ENCODE peak calls at places on chromosomes 7 and 10, in nine cellular contexts. One of them, this sample, is unnamed.
A peak's percentile ranks its signal among the peaks of the same experiment; 100 is the strongest.

GRCh38 chr7:99120503-99120902 is 23.4 kb downstream of the SMURF1 start:
- DNase-seq in lung: no peak
- DNase-seq in spleen: no peak
- DNase-seq in sigmoid colon: no peak
- DNase-seq in foreskin fibroblast: no peak
- DNase-seq in AG09309: no peak
- DNase-seq in lower lobe of right lung: no peak
- DNase-seq in GM23338: no peak
- DNase-seq in mucosa of descending colon: no peak
- DNase-seq in this sample: no peak

GRCh38 chr7:155257482-155258232 is 40.0 kb upstream of the INSIG1 start:
- DNase-seq in lung: peak; percentile 46
- DNase-seq in spleen: no peak
- DNase-seq in sigmoid colon: peak; percentile 84
- DNase-seq in foreskin fibroblast: peak; percentile 56
- DNase-seq in AG09309: peak; percentile 80
- DNase-seq in lower lobe of right lung: no peak
- DNase-seq in GM23338: no peak
- DNase-seq in mucosa of descending colon: peak; percentile 28
- DNase-seq in this sample: no peak

GRCh38 chr10:18666810-18667209 is 7.6 kb downstream of the ARL5B start:
- DNase-seq in lung: no peak
- DNase-seq in spleen: no peak
- DNase-seq in sigmoid colon: no peak
- DNase-seq in foreskin fibroblast: peak; percentile 65
- DNase-seq in AG09309: no peak
- DNase-seq in lower lobe of right lung: no peak
- DNase-seq in GM23338: peak; percentile 58
- DNase-seq in mucosa of descending colon: no peak
- DNase-seq in this sample: no peak

GRCh38 chr10:110141747-110142625 is 65.4 kb upstream of the MXI1 start:
- DNase-seq in lung: no peak
- DNase-seq in spleen: no peak
- DNase-seq in sigmoid colon: no peak
- DNase-seq in foreskin fibroblast: no peak
- DNase-seq in AG09309: no peak
- DNase-seq in lower lobe of right lung: peak; percentile 63
- DNase-seq in GM23338: no peak
- DNase-seq in mucosa of descending colon: no peak
- DNase-seq in this sample: no peak

GRCh38 chr10:131591936-131592335 is 280.4 kb upstream of the TCERG1L start:
- DNase-seq in lung: no peak
- DNase-seq in spleen: no peak
- DNase-seq in sigmoid colon: no peak
- DNase-seq in foreskin fibroblast: no peak
- DNase-seq in AG09309: no peak
- DNase-seq in lower lobe of right lung: no peak
- DNase-seq in GM23338: no peak
- DNase-seq in mucosa of descending colon: no peak
- DNase-seq in this sample: no peak

GRCh38 chr7:99392659-99393362 is 15.6 kb downstream of the PDAP1 start:
- DNase-seq in lung: peak; percentile 80
- DNase-seq in spleen: peak; percentile 95
- DNase-seq in sigmoid colon: peak; percentile 91
- DNase-seq in foreskin fibroblast: peak; percentile 87
- DNase-seq in AG09309: no peak
- DNase-seq in lower lobe of right lung: peak; percentile 88
- DNase-seq in GM23338: peak; percentile 93
- DNase-seq in mucosa of descending colon: peak; percentile 93
- DNase-seq in this sample: no peak

GRCh38 chr7:105006367-105007139 is 7.5 kb upstream of the KMT2E start:
- DNase-seq in lung: no peak
- DNase-seq in spleen: no peak
- DNase-seq in sigmoid colon: no peak
- DNase-seq in foreskin fibroblast: no peak
- DNase-seq in AG09309: no peak
- DNase-seq in lower lobe of right lung: no peak
- DNase-seq in GM23338: no peak
- DNase-seq in mucosa of descending colon: peak; percentile 62
- DNase-seq in this sample: no peak

GRCh38 chr10:21427804-21428481 is 97.5 kb downstream of the SKIDA1 start:
- DNase-seq in lung: no peak
- DNase-seq in spleen: no peak
- DNase-seq in sigmoid colon: no peak
- DNase-seq in foreskin fibroblast: peak; percentile 42
- DNase-seq in AG09309: no peak
- DNase-seq in lower lobe of right lung: no peak
- DNase-seq in GM23338: peak; percentile 26
- DNase-seq in mucosa of descending colon: no peak
- DNase-seq in this sample: no peak

GRCh38 chr7:1859266-1860035 is 189.4 kb downstream of the ELFN1 start:
- DNase-seq in lung: no peak
- DNase-seq in spleen: peak; percentile 64
- DNase-seq in sigmoid colon: no peak
- DNase-seq in foreskin fibroblast: no peak
- DNase-seq in AG09309: no peak
- DNase-seq in lower lobe of right lung: no peak
- DNase-seq in GM23338: no peak
- DNase-seq in mucosa of descending colon: no peak
- DNase-seq in this sample: no peak

GRCh38 chr7:93185303-93186027 is 37.3 kb upstream of the SAMD9L start:
- DNase-seq in lung: no peak
- DNase-seq in spleen: no peak
- DNase-seq in sigmoid colon: no peak
- DNase-seq in foreskin fibroblast: peak; percentile 66
- DNase-seq in AG09309: no peak
- DNase-seq in lower lobe of right lung: no peak
- DNase-seq in GM23338: no peak
- DNase-seq in mucosa of descending colon: no peak
- DNase-seq in this sample: no peak

GRCh38 chr10:51357170-51357569 is 282.9 kb downstream of the PRKG1 start:
- DNase-seq in lung: no peak
- DNase-seq in spleen: no peak
- DNase-seq in sigmoid colon: no peak
- DNase-seq in foreskin fibroblast: no peak
- DNase-seq in AG09309: no peak
- DNase-seq in lower lobe of right lung: no peak
- DNase-seq in GM23338: no peak
- DNase-seq in mucosa of descending colon: no peak
- DNase-seq in this sample: no peak

GRCh38 chr7:22990588-22990949 is 23.4 kb downstream of the HYCC1 start:
- DNase-seq in lung: no peak
- DNase-seq in spleen: no peak
- DNase-seq in sigmoid colon: no peak
- DNase-seq in foreskin fibroblast: peak; percentile 65
- DNase-seq in AG09309: peak; percentile 16
- DNase-seq in lower lobe of right lung: no peak
- DNase-seq in GM23338: no peak
- DNase-seq in mucosa of descending colon: no peak
- DNase-seq in this sample: no peak

GRCh38 chr7:77570330-77571011 is 33.4 kb downstream of the PTPN12 start:
- DNase-seq in lung: no peak
- DNase-seq in spleen: no peak
- DNase-seq in sigmoid colon: no peak
- DNase-seq in foreskin fibroblast: peak; percentile 75
- DNase-seq in AG09309: peak; percentile 43
- DNase-seq in lower lobe of right lung: no peak
- DNase-seq in GM23338: no peak
- DNase-seq in mucosa of descending colon: no peak
- DNase-seq in this sample: peak; percentile 55

GRCh38 chr7:81887098-81887497 is 117.3 kb upstream of the HGF start:
- DNase-seq in lung: no peak
- DNase-seq in spleen: no peak
- DNase-seq in sigmoid colon: no peak
- DNase-seq in foreskin fibroblast: no peak
- DNase-seq in AG09309: no peak
- DNase-seq in lower lobe of right lung: no peak
- DNase-seq in GM23338: no peak
- DNase-seq in mucosa of descending colon: no peak
- DNase-seq in this sample: no peak

DNA sequence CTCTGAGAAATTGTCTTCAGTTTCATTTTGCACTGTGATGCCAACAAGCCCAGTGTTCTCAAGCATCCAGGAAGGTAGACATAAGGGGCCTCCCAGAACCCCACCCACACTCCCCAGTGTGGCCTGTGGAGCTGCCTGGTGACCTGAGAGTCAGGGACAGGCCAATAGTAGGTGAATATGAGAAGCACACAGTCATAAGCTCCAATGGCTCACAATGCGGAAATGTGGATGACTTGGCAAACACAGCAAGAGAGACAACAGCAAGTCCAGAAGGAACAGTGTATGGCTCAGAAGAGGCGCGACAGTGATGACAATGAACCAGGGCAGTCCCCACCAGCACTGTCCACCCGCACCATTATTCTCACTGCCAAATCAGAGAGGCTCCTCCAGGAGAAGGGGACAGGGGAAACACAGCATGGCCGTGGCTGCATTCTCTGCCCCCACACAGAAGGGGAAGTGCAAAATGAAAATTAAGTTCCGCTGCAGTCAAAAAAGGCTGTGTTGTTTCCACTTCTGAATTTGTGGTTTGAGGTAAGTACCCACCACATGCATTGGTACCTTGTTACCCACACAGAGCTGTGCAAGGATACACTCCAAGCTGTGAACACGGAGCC is 419.8 kb downstream of the GRID1 start:
- DNase-seq in lung: no peak
- DNase-seq in spleen: no peak
- DNase-seq in sigmoid colon: no peak
- DNase-seq in foreskin fibroblast: no peak
- DNase-seq in AG09309: no peak
- DNase-seq in lower lobe of right lung: no peak
- DNase-seq in GM23338: no peak
- DNase-seq in mucosa of descending colon: no peak
- DNase-seq in this sample: no peak
- H3K4me3 ChIP-seq in lung: no peak overlapping the region
- H3K4me3 ChIP-seq in spleen: no peak overlapping the region
- H3K4me3 ChIP-seq in sigmoid colon: no peak overlapping the region
- H3K4me3 ChIP-seq in foreskin fibroblast: no peak overlapping the region
- H3K4me3 ChIP-seq in AG09309: no peak overlapping the region
- H3K4me3 ChIP-seq in lower lobe of right lung: no peak overlapping the region
- H3K4me3 ChIP-seq in GM23338: no peak overlapping the region
- H3K4me3 ChIP-seq in mucosa of descending colon: no peak overlapping the region
- H3K4me3 ChIP-seq in this sample: no peak overlapping the region

GRCh38 chr10:108899686-108900085 is 1023.6 kb downstream of the XPNPEP1 start:
- DNase-seq in lung: no peak
- DNase-seq in spleen: no peak
- DNase-seq in sigmoid colon: no peak
- DNase-seq in foreskin fibroblast: no peak
- DNase-seq in AG09309: no peak
- DNase-seq in lower lobe of right lung: no peak
- DNase-seq in GM23338: peak; percentile 39
- DNase-seq in mucosa of descending colon: no peak
- DNase-seq in this sample: no peak
- TF ChIP-seq CTCF in lung: no peak
- TF ChIP-seq CTCF in spleen: no peak
- TF ChIP-seq CTCF in sigmoid colon: no peak
- TF ChIP-seq CTCF in foreskin fibroblast: no peak
- TF ChIP-seq CTCF in AG09309: no peak
- TF ChIP-seq CTCF in lower lobe of right lung: no peak
- TF ChIP-seq CTCF in GM23338: peak; percentile 24
- TF ChIP-seq CTCF in mucosa of descending colon: no peak
- TF ChIP-seq CTCF in this sample: no peak

DNA sequence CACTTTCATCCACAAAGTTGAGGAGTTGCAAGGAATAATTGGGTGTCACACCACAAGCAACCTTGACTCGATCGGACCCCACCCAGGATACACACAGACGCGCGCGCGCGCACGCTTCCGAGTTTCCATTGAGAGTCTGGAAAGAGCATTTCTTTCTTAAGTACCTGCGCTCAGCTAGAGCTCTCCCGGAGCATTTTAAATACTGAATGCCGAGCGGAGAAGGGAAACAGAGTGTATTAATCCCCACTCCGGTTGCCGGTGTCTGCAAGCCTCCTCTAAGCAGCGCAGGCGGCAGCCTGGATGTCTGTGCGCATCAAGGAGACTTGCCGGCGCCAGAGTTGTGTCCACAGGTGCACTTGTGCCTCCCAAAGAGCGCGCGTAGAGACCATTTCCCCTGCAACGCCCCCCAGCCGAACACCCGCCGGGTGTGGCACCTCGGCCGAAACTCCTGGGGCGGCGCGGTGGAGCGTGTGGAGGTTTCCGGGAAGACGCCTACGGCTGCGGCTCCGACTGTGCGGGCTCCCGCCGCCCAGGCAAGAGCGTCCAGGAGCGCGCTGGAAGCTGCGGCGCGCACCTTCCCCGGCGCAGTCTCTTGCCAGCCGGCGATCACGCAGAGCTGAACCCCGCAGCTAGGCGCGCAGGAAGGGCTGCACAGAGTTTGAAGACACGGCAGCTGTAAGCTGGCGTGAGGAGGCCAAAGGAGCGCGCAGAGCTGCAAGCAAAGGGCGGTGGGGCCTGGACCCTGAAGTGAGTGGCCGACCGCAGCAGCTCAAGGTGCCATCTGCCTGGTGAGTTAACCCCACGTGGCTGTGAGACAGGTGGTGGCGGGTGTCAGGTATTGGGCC is 1.1 kb upstream of the FEZF1 start:
- DNase-seq in lung: no peak
- DNase-seq in spleen: peak; percentile 66
- DNase-seq in sigmoid colon: no peak
- DNase-seq in foreskin fibroblast: no peak
- DNase-seq in AG09309: no peak
- DNase-seq in lower lobe of right lung: no peak
- DNase-seq in GM23338: peak; percentile 70
- DNase-seq in mucosa of descending colon: no peak
- DNase-seq in this sample: no peak
- H3K4me3 ChIP-seq in lung: no peak overlapping the region
- H3K4me3 ChIP-seq in spleen: peak overlapping the region; percentile 10
- H3K4me3 ChIP-seq in sigmoid colon: peak overlapping the region; percentile 20
- H3K4me3 ChIP-seq in foreskin fibroblast: no peak overlapping the region
- H3K4me3 ChIP-seq in AG09309: no peak overlapping the region
- H3K4me3 ChIP-seq in lower lobe of right lung: peak overlapping the region; percentile 28
- H3K4me3 ChIP-seq in GM23338: peak overlapping the region; percentile 74
- H3K4me3 ChIP-seq in mucosa of descending colon: no peak overlapping the region
- H3K4me3 ChIP-seq in this sample: no peak overlapping the region

GRCh38 chr10:34830527-34830926 is 15.4 kb upstream of the PARD3 start:
- DNase-seq in lung: no peak
- DNase-seq in spleen: no peak
- DNase-seq in sigmoid colon: no peak
- DNase-seq in foreskin fibroblast: no peak
- DNase-seq in AG09309: no peak
- DNase-seq in lower lobe of right lung: no peak
- DNase-seq in GM23338: no peak
- DNase-seq in mucosa of descending colon: no peak
- DNase-seq in this sample: no peak

GRCh38 chr10:34827087-34827766 is 12.1 kb upstream of the PARD3 start:
- DNase-seq in lung: no peak
- DNase-seq in spleen: no peak
- DNase-seq in sigmoid colon: no peak
- DNase-seq in foreskin fibroblast: no peak
- DNase-seq in AG09309: no peak
- DNase-seq in lower lobe of right lung: no peak
- DNase-seq in GM23338: no peak
- DNase-seq in mucosa of descending colon: no peak
- DNase-seq in this sample: no peak

GRCh38 chr10:34824870-34825269 is 9.8 kb upstream of the PARD3 start:
- DNase-seq in lung: no peak
- DNase-seq in spleen: no peak
- DNase-seq in sigmoid colon: no peak
- DNase-seq in foreskin fibroblast: peak; percentile 35
- DNase-seq in AG09309: no peak
- DNase-seq in lower lobe of right lung: no peak
- DNase-seq in GM23338: peak; percentile 38
- DNase-seq in mucosa of descending colon: no peak
- DNase-seq in this sample: no peak

GRCh38 chr10:34825433-34825832 is 10.3 kb upstream of the PARD3 start:
- DNase-seq in lung: no peak
- DNase-seq in spleen: no peak
- DNase-seq in sigmoid colon: no peak
- DNase-seq in foreskin fibroblast: no peak
- DNase-seq in AG09309: no peak
- DNase-seq in lower lobe of right lung: no peak
- DNase-seq in GM23338: no peak
- DNase-seq in mucosa of descending colon: no peak
- DNase-seq in this sample: no peak

GRCh38 chr10:34826221-34826620 is 11.1 kb upstream of the PARD3 start:
- DNase-seq in lung: no peak
- DNase-seq in spleen: no peak
- DNase-seq in sigmoid colon: no peak
- DNase-seq in foreskin fibroblast: no peak
- DNase-seq in AG09309: no peak
- DNase-seq in lower lobe of right lung: no peak
- DNase-seq in GM23338: peak; percentile 31
- DNase-seq in mucosa of descending colon: no peak
- DNase-seq in this sample: no peak
- TF ChIP-seq CTCF in lung: no peak
- TF ChIP-seq CTCF in spleen: no peak
- TF ChIP-seq CTCF in sigmoid colon: no peak
- TF ChIP-seq CTCF in foreskin fibroblast: no peak
- TF ChIP-seq CTCF in AG09309: no peak
- TF ChIP-seq CTCF in lower lobe of right lung: no peak
- TF ChIP-seq CTCF in GM23338: no peak
- TF ChIP-seq CTCF in mucosa of descending colon: no peak
- TF ChIP-seq CTCF in this sample: no peak

This sample was measured in epithelial cell of proximal tubule.